ENCODE peak calls at places on chromosomes 7 and 10, in eight cellular contexts. One of them, this sample, is unnamed.

GRCh38 chr10:20006169-20006870 is 190.1 kb downstream of the PLXDC2 start:
- DNase-seq in stomach: no peak
- DNase-seq in HepG2: no peak
- DNase-seq in A549: no peak
- DNase-seq in tibial nerve: no peak
- DNase-seq in K562: no peak
- DNase-seq in suprapubic skin: no peak
- DNase-seq in transverse colon: no peak
- DNase-seq in this sample: no peak

GRCh38 chr7:47382200-47382599 is 199.7 kb downstream of the TNS3 start:
- DNase-seq in stomach: peak
- DNase-seq in transverse colon: peak
- DNase-seq in K562: no peak
- DNase-seq in A549: no peak
- DNase-seq in tibial nerve: no peak
- DNase-seq in HepG2: no peak
- DNase-seq in suprapubic skin: no peak
- DNase-seq in this sample: no peak

GRCh38 chr7:101676956-101677355 is 47.9 kb upstream of the MYL10 start:
- DNase-seq in stomach: no peak
- DNase-seq in suprapubic skin: no peak
- DNase-seq in transverse colon: no peak
- DNase-seq in K562: peak
- DNase-seq in HepG2: no peak
- DNase-seq in A549: no peak
- DNase-seq in tibial nerve: no peak
- DNase-seq in this sample: no peak

GRCh38 chr7:128221929-128222403 is 19.1 kb upstream of the LEP start:
- DNase-seq in stomach: no peak
- DNase-seq in suprapubic skin: no peak
- DNase-seq in HepG2: no peak
- DNase-seq in transverse colon: no peak
- DNase-seq in tibial nerve: no peak
- DNase-seq in K562: peak
- DNase-seq in A549: peak
- DNase-seq in this sample: no peak

GRCh38 chr7:55350281-55350680 is 14.9 kb upstream of the LANCL2 start:
- DNase-seq in HepG2: no peak
- DNase-seq in transverse colon: no peak
- DNase-seq in A549: no peak
- DNase-seq in K562: no peak
- DNase-seq in stomach: no peak
- DNase-seq in suprapubic skin: no peak
- DNase-seq in tibial nerve: no peak
- DNase-seq in this sample: no peak

GRCh38 chr10:120336910-120337540 is 120.0 kb upstream of the PLPP4 start:
- DNase-seq in A549: peak
- DNase-seq in transverse colon: peak
- DNase-seq in HepG2: peak
- DNase-seq in tibial nerve: peak
- DNase-seq in K562: peak
- DNase-seq in suprapubic skin: no peak
- DNase-seq in stomach: peak
- DNase-seq in this sample: peak

GRCh38 chr10:17084989-17085725 is 44.5 kb downstream of the CUBN start:
- DNase-seq in stomach: no peak
- DNase-seq in transverse colon: no peak
- DNase-seq in suprapubic skin: peak
- DNase-seq in HepG2: no peak
- DNase-seq in K562: no peak
- DNase-seq in A549: no peak
- DNase-seq in tibial nerve: no peak
- DNase-seq in this sample: no peak

GRCh38 chr10:119466076-119466475 is 76.4 kb downstream of the RGS10 start:
- DNase-seq in tibial nerve: no peak
- DNase-seq in HepG2: no peak
- DNase-seq in stomach: no peak
- DNase-seq in suprapubic skin: no peak
- DNase-seq in transverse colon: no peak
- DNase-seq in K562: no peak
- DNase-seq in A549: no peak
- DNase-seq in this sample: no peak

GRCh38 chr7:94782777-94783176 is 124.6 kb upstream of the PPP1R9A start:
- DNase-seq in tibial nerve: no peak
- DNase-seq in transverse colon: no peak
- DNase-seq in suprapubic skin: no peak
- DNase-seq in A549: no peak
- DNase-seq in HepG2: no peak
- DNase-seq in stomach: no peak
- DNase-seq in K562: no peak
- DNase-seq in this sample: no peak

GRCh38 chr10:69506487-69506833 is 55.2 kb downstream of the TSPAN15 start:
- DNase-seq in stomach: no peak
- DNase-seq in tibial nerve: no peak
- DNase-seq in K562: no peak
- DNase-seq in HepG2: no peak
- DNase-seq in transverse colon: no peak
- DNase-seq in A549: no peak
- DNase-seq in suprapubic skin: no peak
- DNase-seq in this sample: no peak

GRCh38 chr7:51043461-51043860 is 260.8 kb upstream of the GRB10 start:
- DNase-seq in HepG2: no peak
- DNase-seq in tibial nerve: no peak
- DNase-seq in K562: no peak
- DNase-seq in A549: no peak
- DNase-seq in stomach: no peak
- DNase-seq in suprapubic skin: no peak
- DNase-seq in transverse colon: no peak
- DNase-seq in this sample: no peak

GRCh38 chr7:116886550-116887156 is 24.3 kb downstream of the CAPZA2 start:
- DNase-seq in HepG2: no peak
- DNase-seq in K562: peak
- DNase-seq in suprapubic skin: no peak
- DNase-seq in stomach: no peak
- DNase-seq in tibial nerve: no peak
- DNase-seq in A549: no peak
- DNase-seq in transverse colon: no peak
- DNase-seq in this sample: no peak

GRCh38 chr10:5970527-5970926 is 6.8 kb downstream of the IL15RA start:
- DNase-seq in A549: no peak
- DNase-seq in HepG2: no peak
- DNase-seq in tibial nerve: no peak
- DNase-seq in transverse colon: no peak
- DNase-seq in K562: no peak
- DNase-seq in suprapubic skin: peak
- DNase-seq in stomach: no peak
- DNase-seq in this sample: no peak

GRCh38 chr10:103193820-103194529 is 903 bp upstream of the NT5C2 start:
- DNase-seq in HepG2: no peak
- DNase-seq in tibial nerve: no peak
- DNase-seq in transverse colon: no peak
- DNase-seq in stomach: peak
- DNase-seq in K562: peak
- DNase-seq in A549: no peak
- DNase-seq in suprapubic skin: peak
- DNase-seq in this sample: peak
- H3K27ac ChIP-seq in HepG2: peak
- H3K27ac ChIP-seq in tibial nerve: peak
- H3K27ac ChIP-seq in transverse colon: peak
- H3K27ac ChIP-seq in stomach: peak
- H3K27ac ChIP-seq in K562: peak
- H3K27ac ChIP-seq in A549: peak
- H3K27ac ChIP-seq in suprapubic skin: no peak
- H3K27ac ChIP-seq in this sample: no peak

DNA sequence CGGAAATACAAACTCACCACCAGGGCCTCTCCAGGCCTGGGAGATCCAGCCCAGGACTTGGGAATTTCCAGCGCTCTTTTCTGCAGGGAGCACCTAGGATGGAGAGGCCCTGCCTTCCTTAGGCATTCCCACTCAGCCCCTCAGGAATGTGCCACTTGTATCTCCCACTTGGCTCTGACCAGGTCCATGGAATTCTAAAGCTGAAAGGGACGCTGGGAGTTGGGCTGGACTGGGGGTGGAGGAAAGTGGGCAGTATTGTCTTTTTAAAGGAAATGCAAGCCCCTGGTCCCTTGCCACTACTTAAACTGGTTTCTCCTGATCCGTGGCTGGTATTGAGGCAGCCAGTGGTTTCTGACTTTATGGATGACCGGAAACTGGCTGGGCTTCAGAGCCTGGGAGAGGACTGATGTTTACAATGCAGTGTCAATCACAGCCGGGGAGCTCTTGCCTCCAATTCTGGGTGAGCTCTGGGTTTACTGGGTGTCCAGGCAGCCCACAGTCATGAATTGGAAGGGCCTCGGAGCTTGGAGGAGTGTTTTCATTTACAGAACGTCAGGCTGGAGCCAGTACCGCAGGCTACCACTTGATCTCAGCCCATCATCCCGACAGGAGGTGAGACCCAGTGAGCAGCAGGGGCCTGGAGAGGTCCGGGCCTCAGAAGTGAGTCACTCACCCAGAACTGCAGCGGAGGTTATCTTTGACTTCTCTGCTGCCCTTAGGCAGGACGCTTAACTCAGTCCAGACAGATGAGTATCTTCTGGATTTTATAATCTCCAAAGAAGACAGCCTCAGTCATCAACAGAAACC is 27.3 kb downstream of the AGAP3 start:
- DNase-seq in A549: peak
- DNase-seq in stomach: no peak
- DNase-seq in transverse colon: no peak
- DNase-seq in HepG2: no peak
- DNase-seq in tibial nerve: no peak
- DNase-seq in K562: peak
- DNase-seq in suprapubic skin: no peak
- DNase-seq in this sample: no peak
- TF ChIP-seq EP300 in A549: no peak
- TF ChIP-seq EP300 in stomach: no peak
- TF ChIP-seq EP300 in transverse colon: no peak
- TF ChIP-seq EP300 in HepG2: no peak
- TF ChIP-seq EP300 in tibial nerve: no peak
- TF ChIP-seq EP300 in K562: peak
- TF ChIP-seq EP300 in suprapubic skin: no peak
- TF ChIP-seq EP300 in this sample: no peak

GRCh38 chr7:42856605-42856987 is 55.3 kb downstream of the C7orf25 start:
- DNase-seq in suprapubic skin: no peak
- DNase-seq in tibial nerve: no peak
- DNase-seq in HepG2: no peak
- DNase-seq in stomach: no peak
- DNase-seq in K562: no peak
- DNase-seq in transverse colon: no peak
- DNase-seq in A549: no peak
- DNase-seq in this sample: no peak
- H3K4me3 ChIP-seq in suprapubic skin: peak
- H3K4me3 ChIP-seq in tibial nerve: no peak
- H3K4me3 ChIP-seq in HepG2: no peak
- H3K4me3 ChIP-seq in stomach: peak
- H3K4me3 ChIP-seq in K562: no peak
- H3K4me3 ChIP-seq in transverse colon: peak
- H3K4me3 ChIP-seq in A549: peak
- H3K4me3 ChIP-seq in this sample: peak

DNA sequence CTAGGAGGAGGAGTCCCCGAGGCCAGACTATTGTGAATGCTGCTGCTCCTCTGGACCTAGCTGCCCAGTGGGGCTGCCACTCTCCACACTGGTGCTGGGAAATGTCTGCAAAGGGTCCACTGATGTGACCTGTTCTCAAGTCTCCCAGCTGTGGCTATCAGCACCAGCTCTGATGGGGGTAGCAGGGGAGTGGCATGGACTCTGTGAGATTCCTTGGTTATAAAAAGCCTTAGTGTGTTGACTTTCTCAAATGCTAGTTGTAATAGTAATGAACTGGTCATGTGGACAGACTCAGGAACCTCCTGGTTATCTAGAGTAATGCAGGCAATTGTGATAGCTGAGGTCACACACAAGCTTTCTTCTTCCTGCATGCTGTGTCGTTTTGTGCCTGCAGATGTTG is 34.1 kb upstream of the ARMC3 start:
- DNase-seq in HepG2: no peak
- DNase-seq in transverse colon: no peak
- DNase-seq in suprapubic skin: no peak
- DNase-seq in A549: no peak
- DNase-seq in K562: no peak
- DNase-seq in tibial nerve: no peak
- DNase-seq in stomach: no peak
- DNase-seq in this sample: no peak
- H3K27ac ChIP-seq in HepG2: no peak
- H3K27ac ChIP-seq in transverse colon: no peak
- H3K27ac ChIP-seq in suprapubic skin: no peak
- H3K27ac ChIP-seq in A549: no peak
- H3K27ac ChIP-seq in K562: no peak
- H3K27ac ChIP-seq in tibial nerve: no peak
- H3K27ac ChIP-seq in stomach: no peak
- H3K27ac ChIP-seq in this sample: no peak

DNA sequence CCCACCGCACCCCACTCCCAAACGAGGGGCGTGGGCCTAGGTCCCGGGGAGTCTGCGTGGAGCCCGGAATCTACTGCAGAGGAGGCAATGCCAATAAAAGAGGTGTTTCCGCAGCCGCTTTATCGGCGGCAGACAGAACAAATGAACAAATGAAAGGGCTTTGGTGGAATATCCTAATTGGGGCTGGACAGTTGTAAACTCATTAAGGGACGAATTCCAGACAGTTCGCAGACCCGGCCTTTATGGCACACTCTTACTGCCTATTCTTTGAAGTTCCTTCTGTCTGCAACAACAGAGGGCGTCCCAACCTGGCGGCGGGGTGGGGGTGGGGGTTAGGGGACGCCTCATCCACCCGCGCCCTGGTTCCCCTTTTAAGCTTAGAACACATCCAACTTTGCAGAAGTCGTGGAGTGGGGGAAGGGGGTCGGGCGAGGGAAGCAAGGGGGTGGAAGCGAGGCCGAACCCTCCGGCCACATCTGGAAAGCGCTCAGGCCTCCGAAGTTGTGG is 4.1 kb downstream of the HOXA9 start:
- DNase-seq in stomach: no peak
- DNase-seq in transverse colon: peak
- DNase-seq in tibial nerve: peak
- DNase-seq in A549: no peak
- DNase-seq in K562: no peak
- DNase-seq in HepG2: no peak
- DNase-seq in suprapubic skin: peak
- DNase-seq in this sample: no peak
- TF ChIP-seq EP300 in stomach: no peak
- TF ChIP-seq EP300 in transverse colon: no peak
- TF ChIP-seq EP300 in tibial nerve: no peak
- TF ChIP-seq EP300 in A549: no peak
- TF ChIP-seq EP300 in K562: no peak
- TF ChIP-seq EP300 in HepG2: no peak
- TF ChIP-seq EP300 in suprapubic skin: no peak
- TF ChIP-seq EP300 in this sample: no peak

DNA sequence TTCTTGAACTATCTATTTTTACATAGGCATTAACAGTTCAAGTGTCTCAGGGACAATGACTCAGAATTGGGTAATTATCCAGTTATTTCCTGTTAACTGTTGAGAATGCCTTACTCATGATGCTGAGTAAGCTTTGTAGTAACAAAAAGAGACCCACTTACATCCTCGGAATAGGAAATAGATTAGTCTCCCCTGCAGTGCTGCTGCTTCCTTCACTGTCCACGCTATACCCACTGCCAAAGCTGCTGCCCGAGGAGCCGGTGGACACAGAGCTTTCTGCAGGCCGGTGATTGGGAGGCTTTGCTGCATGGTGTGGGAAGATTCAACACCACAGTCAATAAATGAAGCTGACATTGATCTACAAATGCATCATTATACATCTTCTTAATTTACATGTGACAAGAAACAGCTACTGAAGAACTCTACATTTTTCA is 357.1 kb downstream of the PCLO start:
- DNase-seq in A549: peak
- DNase-seq in K562: no peak
- DNase-seq in tibial nerve: no peak
- DNase-seq in suprapubic skin: no peak
- DNase-seq in HepG2: peak
- DNase-seq in transverse colon: no peak
- DNase-seq in stomach: no peak
- DNase-seq in this sample: no peak
- H3K4me3 ChIP-seq in A549: peak
- H3K4me3 ChIP-seq in K562: no peak
- H3K4me3 ChIP-seq in tibial nerve: no peak
- H3K4me3 ChIP-seq in suprapubic skin: no peak
- H3K4me3 ChIP-seq in HepG2: no peak
- H3K4me3 ChIP-seq in transverse colon: no peak
- H3K4me3 ChIP-seq in stomach: no peak
- H3K4me3 ChIP-seq in this sample: no peak

This sample was measured in ovary.